ENCODE peak calls at places on chromosomes 7 and 10, in eight cellular contexts. Q is AG04449; W is EL; O is activated CD4-positive, CD25-positive, alpha-beta regulatory T cell; U is GM23248; L is stimulated activated CD8-positive, alpha-beta memory T cell treated with anti-CD3 and anti-CD28 coated beads, Interleukin-2, amount 100 ng/mL, for 1 hour; I is lung microvascular endothelial cell; T is non-pigmented ciliary epithelial cell. V is an unnamed sample.
A peak's percentile ranks its signal among the peaks of the same experiment; 100 is the strongest.

GRCh38 chr7:94350729-94351128 is 44.0 kb upstream of the COL1A2 start:
- DNase-seq in Q (no peak), W (no peak), O (no peak), U (no peak), L (no peak), I (no peak), T (no peak), V (no peak)

GRCh38 chr7:100682228-100682741 is 8.7 kb downstream of the GNB2 start:
- DNase-seq in Q (no peak), W (peak; percentile 70), O (no peak), U (peak; percentile 44), L (no peak), I (peak; percentile 22), T (no peak), V (no peak)

GRCh38 chr10:3389093-3389492 is 216.5 kb upstream of the PITRM1 start:
- DNase-seq in Q (no peak), W (no peak), O (no peak), U (no peak), L (no peak), I (no peak), T (no peak), V (no peak)

GRCh38 chr7:138981332-138982203 is at the start of gene KIAA1549:
- DNase-seq in Q (no peak), W (peak; percentile 71), O (peak; percentile 27), U (peak; percentile 89), L (peak; percentile 28), I (peak; percentile 73), T (no peak), V (peak; percentile 67)

GRCh38 chr7:150791304-150791703 is 8.9 kb downstream of the TMEM176B start:
- DNase-seq in Q (no peak), W (no peak), O (no peak), U (no peak), L (no peak), I (no peak), T (no peak), V (no peak)

GRCh38 chr10:114893248-114893647 is 44.7 kb upstream of the TRUB1 start:
- DNase-seq in Q (no peak), W (no peak), O (no peak), U (no peak), L (no peak), I (no peak), T (no peak), V (no peak)

GRCh38 chr10:101219137-101219945 is 9.9 kb downstream of the LBX1 start:
- DNase-seq in Q (no peak), W (no peak), O (no peak), U (no peak), L (no peak), I (no peak), T (no peak), V (no peak)

GRCh38 chr7:23117841-23118240 is 12.3 kb downstream of the KLHL7 start:
- DNase-seq in Q (no peak), W (no peak), O (no peak), U (no peak), L (no peak), I (no peak), T (no peak), V (no peak)

GRCh38 chr10:5303504-5303903 is 61.3 kb upstream of the UCN3 start:
- DNase-seq in Q (no peak), W (no peak), O (no peak), U (no peak), L (no peak), I (no peak), T (no peak), V (no peak)

GRCh38 chr7:5691536-5692090 is 89.8 kb downstream of the RNF216 start:
- DNase-seq in Q (no peak), W (no peak), O (no peak), U (peak; percentile 37), L (no peak), I (no peak), T (no peak), V (no peak)

GRCh38 chr10:71059059-71059818 is 153.1 kb upstream of the UNC5B start:
- DNase-seq in Q (no peak), W (no peak), O (no peak), U (no peak), L (no peak), I (no peak), T (no peak), V (no peak)

GRCh38 chr7:35624299-35625186 is 70.4 kb downstream of the HERPUD2 start:
- DNase-seq in Q (no peak), W (peak; percentile 41), O (no peak), U (peak; percentile 49), L (no peak), I (peak; percentile 42), T (no peak), V (no peak)

GRCh38 chr10:129372168-129372567 is 94.9 kb upstream of the MGMT start:
- DNase-seq in Q (no peak), W (no peak), O (no peak), U (no peak), L (no peak), I (no peak), T (no peak), V (no peak)

GRCh38 chr10:89954787-89955566 is 253.6 kb downstream of the KIF20B start:
- DNase-seq in Q (no peak), W (no peak), O (no peak), U (peak; percentile 15), L (no peak), I (no peak), T (no peak), V (no peak)

GRCh38 chr10:102831322-102832071 is 5.7 kb downstream of the CYP17A1 start:
- DNase-seq in Q (no peak), W (peak; percentile 34), O (no peak), U (peak; percentile 67), L (no peak), I (no peak), T (no peak), V (no peak)

GRCh38 chr10:126252884-126253612 is 135.2 kb downstream of the ADAM12 start:
- DNase-seq in Q (peak; percentile 99), W (peak; percentile 98), O (no peak), U (peak; percentile 97), L (no peak), I (peak; percentile 72), T (peak; percentile 97), V (peak; percentile 95)

GRCh38 chr7:32506266-32507054 is 11.2 kb downstream of the AVL9 start:
- DNase-seq in Q (peak; percentile 84), W (peak; percentile 90), O (no peak), U (peak; percentile 92), L (no peak), I (peak; percentile 93), T (peak; percentile 96), V (no peak)

GRCh38 chr7:135923700-135924261 is 53.4 kb downstream of the MTPN start:
- DNase-seq in Q (peak; percentile 67), W (peak; percentile 88), O (no peak), U (peak; percentile 98), L (no peak), I (peak; percentile 98), T (peak; percentile 92), V (peak; percentile 64)

GRCh38 chr10:43355749-43356371 is 15.6 kb upstream of the FXYD4 start:
- DNase-seq in Q (no peak), W (peak; percentile 79), O (no peak), U (peak; percentile 48), L (no peak), I (no peak), T (no peak), V (no peak)

GRCh38 chr10:8438603-8439002 is 384.1 kb downstream of the GATA3 start:
- DNase-seq in Q (no peak), W (no peak), O (no peak), U (no peak), L (no peak), I (no peak), T (no peak), V (no peak)

GRCh38 chr7:152419473-152420429 is 16.1 kb downstream of the KMT2C start:
- DNase-seq in Q (no peak), W (no peak), O (no peak), U (no peak), L (no peak), I (no peak), T (no peak), V (no peak)